ENCODE peak calls at places on chromosome 1, in four cellular contexts. S is IMR-90, K is neuronal stem cell, O is H1. I is an unnamed sample.

GRCh38 chr1:44249543-44249942 is 36.3 kb downstream of the DMAP1 start:
- DNase-seq in S (no peak), K (no peak), O (no peak), I (no peak)

GRCh38 chr1:203342192-203342940 is 8.6 kb downstream of the FMOD start:
- DNase-seq in S (peak; percentile 38), K (peak; percentile 62), O (no peak), I (peak; percentile 85)

GRCh38 chr1:111720977-111721670 is 18.1 kb downstream of the INKA2 start:
- DNase-seq in S (no peak), K (no peak), O (no peak), I (peak; percentile 47)

GRCh38 chr1:208851376-208851775 is 607.2 kb upstream of the PLXNA2 start:
- DNase-seq in S (no peak), K (no peak), O (no peak), I (no peak)

GRCh38 chr1:42847721-42848470 is 1.5 kb downstream of the ZNF691 start:
- DNase-seq in S (no peak), K (no peak), O (no peak), I (no peak)

GRCh38 chr1:232045571-232045970 is 419.0 kb downstream of the DISC1 start:
- DNase-seq in S (no peak), K (no peak), O (no peak), I (no peak)

GRCh38 chr1:167109125-167109524 is 15.2 kb downstream of the STYXL2 start:
- DNase-seq in S (no peak), K (no peak), O (no peak), I (no peak)

GRCh38 chr1:31442648-31442994 is 29.6 kb downstream of the SERINC2 start:
- DNase-seq in S (no peak), K (no peak), O (no peak), I (no peak)

GRCh38 chr1:169107673-169108160 is 1.2 kb downstream of the ATP1B1 start:
- DNase-seq in S (peak; percentile 62), K (no peak), O (no peak), I (no peak)

GRCh38 chr1:66360285-66360724 is 173.6 kb upstream of the SGIP1 start:
- DNase-seq in S (no peak), K (no peak), O (no peak), I (no peak)

GRCh38 chr1:66998972-66999371 is 55.0 kb downstream of the SLC35D1 start:
- DNase-seq in S (peak; percentile 38), K (no peak), O (no peak), I (no peak)

GRCh38 chr1:27547220-27548116 is 56.5 kb downstream of the AHDC1 start:
- DNase-seq in S (no peak), K (no peak), O (no peak), I (no peak)

GRCh38 chr1:180901221-180901990 is 11.3 kb upstream of the KIAA1614 start:
- DNase-seq in S (no peak), K (no peak), O (no peak), I (no peak)

GRCh38 chr1:211551628-211552465 is 27.1 kb downstream of the SLC30A1 start:
- DNase-seq in S (peak; percentile 79), K (no peak), O (no peak), I (no peak)

GRCh38 chr1:246592695-246593094 is 26.4 kb downstream of the CNST start:
- DNase-seq in S (peak; percentile 94), K (no peak), O (no peak), I (no peak)

GRCh38 chr1:112237983-112238515 is 158.0 kb upstream of the CTTNBP2NL start:
- DNase-seq in S (no peak), K (no peak), O (peak; percentile 5), I (no peak)

GRCh38 chr1:226846801-226847200 is 23.6 kb upstream of the PSEN2 start:
- DNase-seq in S (no peak), K (no peak), O (no peak), I (no peak)

GRCh38 chr1:157798211-157798610 is 21.3 kb upstream of the FCRL2 start:
- DNase-seq in S (no peak), K (no peak), O (no peak), I (no peak)

GRCh38 chr1:106879538-106879937 is 176.9 kb upstream of the PRMT6 start:
- DNase-seq in S (no peak), K (no peak), O (no peak), I (no peak)

GRCh38 chr1:179926494-179927205 is 28.0 kb upstream of the CEP350 start:
- DNase-seq in S (peak; percentile 81), K (no peak), O (no peak), I (no peak)

GRCh38 chr1:41537257-41537656 is 52.8 kb upstream of the EDN2 start:
- DNase-seq in S (no peak), K (no peak), O (no peak), I (no peak)

GRCh38 chr1:64663654-64664053 is 81.2 kb upstream of the RAVER2 start:
- DNase-seq in S (peak; percentile 7), K (peak; percentile 15), O (no peak), I (peak; percentile 50)

GRCh38 chr1:226482975-226483660 is 65.4 kb upstream of the STUM start:
- DNase-seq in S (no peak), K (no peak), O (no peak), I (no peak)

DNA sequence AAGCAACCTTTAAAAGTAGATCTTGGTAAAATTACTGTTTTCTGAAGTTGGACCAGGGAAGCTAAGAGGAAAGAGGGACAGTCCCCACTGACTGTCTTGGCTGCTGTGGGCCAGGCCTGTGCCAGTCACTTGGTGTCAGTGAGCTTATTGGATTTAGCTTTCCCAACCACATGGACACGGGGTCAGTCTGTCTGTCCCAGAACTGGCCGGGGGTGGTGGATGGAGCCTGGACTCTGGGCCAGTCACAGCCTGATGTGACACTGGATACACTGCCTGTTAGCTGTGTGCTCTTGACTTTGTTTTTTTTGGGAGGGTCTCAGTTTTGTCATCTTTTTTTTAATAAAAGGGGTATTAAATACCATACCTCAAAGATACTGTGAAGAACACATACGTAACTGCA is 96.7 kb downstream of the GALNT2 start:
- DNase-seq in S (no peak), K (no peak), O (no peak), I (peak; percentile 17)
- H2BK5ac ChIP-seq in S (no peak overlapping the region), K (no peak overlapping the region), O (no peak overlapping the region), I (no peak overlapping the region)

GRCh38 chr1:59046730-59047157 is 250.2 kb upstream of the FGGY start:
- DNase-seq in S (peak; percentile 25), K (no peak), O (no peak), I (no peak)
- H2BK15ac ChIP-seq in S (peak overlapping the region; percentile 13), K (no peak overlapping the region), O (no peak overlapping the region), I (no peak overlapping the region)

GRCh38 chr1:26014179-26014578 is 7.4 kb upstream of the EXTL1 start:
- DNase-seq in S (no peak), K (no peak), O (no peak), I (no peak)
- H2BK5ac ChIP-seq in S (no peak overlapping the region), K (no peak overlapping the region), O (no peak overlapping the region), I (no peak overlapping the region)

DNA sequence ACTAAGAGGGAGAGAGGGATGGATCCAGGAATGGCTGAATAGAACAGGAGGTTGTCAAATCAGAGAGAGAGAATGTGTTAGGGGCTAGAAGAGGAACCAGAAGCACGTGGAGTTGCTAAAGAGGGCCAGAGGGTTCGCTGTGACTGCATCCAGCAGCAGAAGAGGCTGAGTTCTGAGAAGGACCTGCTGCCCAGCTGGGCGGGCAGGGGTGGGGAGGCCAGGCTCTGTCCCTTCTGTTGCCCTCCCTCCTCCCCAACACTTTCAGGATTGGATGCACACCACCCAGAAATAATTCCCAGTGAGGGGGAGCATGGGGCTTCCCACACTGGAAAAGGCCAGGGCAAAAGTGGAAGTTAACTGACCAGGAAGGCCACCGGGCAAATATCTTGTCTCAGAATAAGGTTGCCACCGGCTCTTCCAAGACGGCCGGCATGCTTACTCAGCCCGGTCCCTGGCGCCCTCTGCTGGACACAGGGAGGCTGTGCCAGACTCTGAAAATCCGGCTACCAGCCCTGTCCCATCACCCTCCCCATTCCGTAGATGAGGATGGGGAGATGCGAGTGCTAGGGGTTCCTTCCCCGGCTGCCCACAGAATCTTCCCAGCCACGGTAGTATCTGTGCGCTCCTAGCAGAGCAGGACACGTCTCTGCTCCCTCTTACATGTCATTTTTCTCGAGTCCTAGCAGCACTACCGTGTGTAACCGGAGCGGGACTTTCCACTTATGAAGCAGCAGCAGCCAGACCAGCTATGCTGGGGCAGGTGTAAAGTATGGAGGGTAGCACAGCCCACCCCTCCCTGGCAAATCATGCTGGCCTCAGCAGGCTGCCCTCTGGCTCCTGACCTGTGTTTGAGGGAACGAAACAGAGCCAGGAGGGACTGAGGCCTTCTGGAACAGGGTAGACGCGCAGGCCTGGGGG is 46.8 kb upstream of the A3GALT2 start:
- DNase-seq in S (peak; percentile 75), K (peak; percentile 84), O (peak; percentile 58), I (peak; percentile 87)
- H2BK15ac ChIP-seq in S (no peak overlapping the region), K (peak overlapping the region; percentile 91), O (peak overlapping the region; percentile 29), I (no peak overlapping the region)

GRCh38 chr1:9181176-9181906 is 52.4 kb upstream of the GPR157 start:
- DNase-seq in S (peak; percentile 49), K (peak; percentile 72), O (no peak), I (peak; percentile 84)

GRCh38 chr1:9181990-9182783 is 52.4 kb upstream of the H6PD start:
- DNase-seq in S (no peak), K (no peak), O (no peak), I (peak; percentile 62)

GRCh38 chr1:9182784-9183257 is 51.8 kb upstream of the H6PD start:
- DNase-seq in S (no peak), K (no peak), O (no peak), I (no peak)

GRCh38 chr1:9180077-9180819 is 51.3 kb upstream of the GPR157 start:
- DNase-seq in S (peak; percentile 62), K (no peak), O (no peak), I (no peak)

GRCh38 chr1:9179450-9179849 is 50.5 kb upstream of the GPR157 start:
- DNase-seq in S (no peak), K (no peak), O (no peak), I (no peak)
- H2BK5ac ChIP-seq in S (no peak overlapping the region), K (no peak overlapping the region), O (no peak overlapping the region), I (no peak overlapping the region)

I was measured in H9.